ENCODE peak calls at places on chromosomes 5 and 9, in eight cellular contexts. Z is neuronal stem cell; B is activated T-helper 1 cell treated with anti-CD3 and anti-CD28 coated beads, Interleukin-2, amount 50 U/mL, for 16 hours; Q is left colon; G is activated CD8-positive, alpha-beta memory T cell treated with anti-CD3 and anti-CD28 coated beads for 24 hours; N is heart left ventricle; M is tibial artery; A is activated CD8-positive, alpha-beta T cell treated with anti-CD3 and anti-CD28 coated beads, Interleukin-2, amount 10 ng/mL, durations not matched to agents 7 days and 5 days. P is an unnamed sample.

GRCh38 chr5:79787448-79787847 is 97.8 kb downstream of the CMYA5 start:
- DNase-seq in Z (no peak), B (no peak), Q (no peak), G (no peak), N (peak; percentile 44), M (no peak), A (no peak), P (no peak)

GRCh38 chr5:169356181-169356580 is 55.2 kb upstream of the SLIT3 start:
- DNase-seq in Z (no peak), B (no peak), Q (no peak), G (no peak), N (no peak), M (no peak), A (no peak), P (no peak)

GRCh38 chr5:98349251-98349989 is 424.0 kb upstream of the RGMB start:
- DNase-seq in Z (no peak), B (no peak), Q (no peak), G (no peak), N (no peak), M (no peak), A (no peak), P (no peak)

GRCh38 chr5:159337291-159337974 is 7.1 kb upstream of the IL12B start:
- DNase-seq in Z (no peak), B (peak; percentile 5), Q (no peak), G (no peak), N (no peak), M (no peak), A (peak; percentile 75), P (no peak)

GRCh38 chr9:33320568-33321261 is 30.4 kb downstream of the NFX1 start:
- DNase-seq in Z (no peak), B (no peak), Q (no peak), G (no peak), N (no peak), M (peak; percentile 46), A (no peak), P (no peak)

GRCh38 chr5:137320056-137321045 is 178.8 kb downstream of the SPOCK1 start:
- DNase-seq in Z (peak; percentile 70), B (no peak), Q (no peak), G (no peak), N (no peak), M (no peak), A (peak; percentile 41), P (no peak)

GRCh38 chr9:112065781-112066606 is 109.1 kb downstream of the SUSD1 start:
- DNase-seq in Z (no peak), B (no peak), Q (peak; percentile 71), G (no peak), N (no peak), M (no peak), A (no peak), P (peak; percentile 58)

GRCh38 chr5:169300468-169301385 is at the start of gene SLIT3:
- DNase-seq in Z (peak; percentile 82), B (no peak), Q (peak; percentile 41), G (no peak), N (peak; percentile 82), M (peak; percentile 78), A (no peak), P (no peak)

GRCh38 chr5:127561254-127561653 is 43.8 kb downstream of the PRRC1 start:
- DNase-seq in Z (no peak), B (no peak), Q (no peak), G (no peak), N (no peak), M (no peak), A (no peak), P (no peak)

GRCh38 chr9:133927041-133927440 is 65.1 kb downstream of the VAV2 start:
- DNase-seq in Z (no peak), B (no peak), Q (no peak), G (no peak), N (no peak), M (no peak), A (no peak), P (no peak)

GRCh38 chr9:136202449-136203405 is 2.2 kb downstream of the LHX3 start:
- DNase-seq in Z (no peak), B (no peak), Q (no peak), G (no peak), N (no peak), M (no peak), A (no peak), P (no peak)

GRCh38 chr5:77590347-77590746 is 48.2 kb downstream of the OTP start:
- DNase-seq in Z (no peak), B (no peak), Q (no peak), G (no peak), N (no peak), M (no peak), A (no peak), P (no peak)

GRCh38 chr9:546797-547223 is 294.7 kb upstream of the DMRT1 start:
- DNase-seq in Z (peak; percentile 26), B (no peak), Q (no peak), G (no peak), N (no peak), M (peak; percentile 31), A (no peak), P (no peak)

GRCh38 chr5:115992848-115993350 is 30.6 kb downstream of the LVRN start:
- DNase-seq in Z (no peak), B (no peak), Q (no peak), G (no peak), N (no peak), M (no peak), A (no peak), P (no peak)

GRCh38 chr9:91425270-91425669 is 1.6 kb upstream of the NFIL3 start:
- DNase-seq in Z (no peak), B (no peak), Q (no peak), G (no peak), N (no peak), M (no peak), A (no peak), P (no peak)

GRCh38 chr5:43010956-43011355 is 29.2 kb downstream of the ANXA2R start:
- DNase-seq in Z (no peak), B (no peak), Q (no peak), G (no peak), N (no peak), M (no peak), A (no peak), P (no peak)

GRCh38 chr9:76007935-76008334 is 117.5 kb downstream of the PCSK5 start:
- DNase-seq in Z (no peak), B (no peak), Q (no peak), G (no peak), N (no peak), M (no peak), A (no peak), P (no peak)

GRCh38 chr5:108380531-108381021 is 1.3 kb downstream of the FBXL17 start:
- DNase-seq in Z (peak; percentile 32), B (peak; percentile 39), Q (peak; percentile 60), G (peak; percentile 83), N (peak; percentile 67), M (peak; percentile 23), A (peak; percentile 55), P (peak; percentile 63)

GRCh38 chr5:74555991-74556390 is 84.5 kb downstream of the ENC1 start:
- DNase-seq in Z (peak; percentile 26), B (no peak), Q (no peak), G (no peak), N (no peak), M (no peak), A (no peak), P (no peak)

GRCh38 chr5:71455427-71456361 is at the start of gene BDP1:
- DNase-seq in Z (peak; percentile 93), B (peak; percentile 92), Q (peak; percentile 98), G (peak; percentile 99), N (peak; percentile 97), M (peak; percentile 96), A (peak; percentile 98), P (peak; percentile 97)

GRCh38 chr5:82735160-82735789 is 341.9 kb downstream of the TMEM167A start:
- DNase-seq in Z (no peak), B (no peak), Q (no peak), G (no peak), N (no peak), M (no peak), A (no peak), P (no peak)

GRCh38 chr9:9998491-9999287 is 614.1 kb downstream of the PTPRD start:
- DNase-seq in Z (peak; percentile 9), B (no peak), Q (no peak), G (no peak), N (no peak), M (no peak), A (no peak), P (no peak)

GRCh38 chr5:124888622-124889521 is 142.4 kb upstream of the ZNF608 start:
- DNase-seq in Z (no peak), B (no peak), Q (no peak), G (no peak), N (no peak), M (no peak), A (no peak), P (no peak)

GRCh38 chr5:144142826-144143167 is 27.7 kb downstream of the YIPF5 start:
- DNase-seq in Z (no peak), B (no peak), Q (no peak), G (no peak), N (no peak), M (no peak), A (no peak), P (no peak)

GRCh38 chr9:33415152-33416038 is 13.0 kb upstream of the AQP7 start:
- DNase-seq in Z (peak; percentile 51), B (peak; percentile 75), Q (peak; percentile 94), G (peak; percentile 94), N (peak; percentile 73), M (peak; percentile 68), A (peak; percentile 96), P (peak; percentile 96)

GRCh38 chr9:128969491-128969890 is 22.0 kb downstream of the NUP188 start:
- DNase-seq in Z (no peak), B (no peak), Q (no peak), G (no peak), N (no peak), M (no peak), A (no peak), P (no peak)

GRCh38 chr9:130282000-130282700 is 16.6 kb downstream of the HMCN2 start:
- DNase-seq in Z (no peak), B (no peak), Q (no peak), G (no peak), N (peak; percentile 54), M (peak; percentile 54), A (no peak), P (peak; percentile 41)

GRCh38 chr9:16100596-16101091 is 547.8 kb downstream of the CCDC171 start:
- DNase-seq in Z (no peak), B (no peak), Q (peak; percentile 11), G (no peak), N (peak; percentile 72), M (peak; percentile 83), A (no peak), P (no peak)

GRCh38 chr5:73030995-73031394 is 75.2 kb downstream of the FCHO2 start:
- DNase-seq in Z (peak; percentile 14), B (no peak), Q (no peak), G (no peak), N (no peak), M (no peak), A (no peak), P (no peak)

GRCh38 chr9:130918102-130918869 is 20.8 kb downstream of the FIBCD1 start:
- DNase-seq in Z (no peak), B (no peak), Q (no peak), G (no peak), N (no peak), M (no peak), A (no peak), P (no peak)

GRCh38 chr5:136042665-136043121 is 13.9 kb downstream of the TGFBI start:
- DNase-seq in Z (no peak), B (no peak), Q (no peak), G (no peak), N (no peak), M (no peak), A (peak; percentile 20), P (no peak)

GRCh38 chr9:85484235-85484634 is 257.5 kb downstream of the AGTPBP1 start:
- DNase-seq in Z (no peak), B (no peak), Q (no peak), G (no peak), N (no peak), M (no peak), A (no peak), P (no peak)

GRCh38 chr5:125274211-125274610 is 527.8 kb upstream of the ZNF608 start:
- DNase-seq in Z (no peak), B (no peak), Q (no peak), G (no peak), N (no peak), M (no peak), A (no peak), P (no peak)

GRCh38 chr5:79518718-79519117 is 4.8 kb upstream of the HOMER1 start:
- DNase-seq in Z (no peak), B (no peak), Q (no peak), G (no peak), N (no peak), M (no peak), A (no peak), P (no peak)